ENCODE peak calls at places on chromosomes 7 and 10, in five cellular contexts. V, E, A, P and U are unnamed samples.

GRCh38 chr10:89783406-89783805 is 82.0 kb downstream of the KIF20B start:
- DNase-seq in V (no peak), E (no peak), A (no peak), P (no peak), U (no peak)

GRCh38 chr7:877312-878232 is 1.2 kb downstream of the GET4 start:
- DNase-seq in V (no peak), E (no peak), A (peak; percentile 87), P (peak; percentile 22), U (no peak)

GRCh38 chr7:131689662-131690234 is 133.3 kb upstream of the PODXL start:
- DNase-seq in V (no peak), E (no peak), A (no peak), P (no peak), U (no peak)

GRCh38 chr7:22231141-22231540 is 125.8 kb downstream of the RAPGEF5 start:
- DNase-seq in V (no peak), E (no peak), A (no peak), P (no peak), U (no peak)

GRCh38 chr10:44576715-44577191 is 191.9 kb upstream of the CXCL12 start:
- DNase-seq in V (no peak), E (no peak), A (no peak), P (no peak), U (no peak)

GRCh38 chr10:121648493-121648892 is 50.2 kb upstream of the FGFR2 start:
- DNase-seq in V (no peak), E (no peak), A (peak; percentile 42), P (no peak), U (no peak)

GRCh38 chr7:138799336-138799965 is 1.5 kb upstream of the ATP6V0A4 start:
- DNase-seq in V (no peak), E (no peak), A (no peak), P (no peak), U (no peak)

GRCh38 chr7:105264707-105265106 is 124.0 kb downstream of the SRPK2 start:
- DNase-seq in V (no peak), E (no peak), A (no peak), P (no peak), U (no peak)

GRCh38 chr10:31431021-31431420 is 112.0 kb downstream of the ZEB1 start:
- DNase-seq in V (no peak), E (no peak), A (no peak), P (no peak), U (no peak)

GRCh38 chr7:157930441-157930840 is 593.6 kb downstream of the DNAJB6 start:
- DNase-seq in V (no peak), E (no peak), A (no peak), P (no peak), U (no peak)

GRCh38 chr7:96499532-96499931 is 177.6 kb upstream of the SLC25A13 start:
- DNase-seq in V (no peak), E (no peak), A (no peak), P (no peak), U (no peak)